ENCODE peak calls at places on chromosomes 2 and 18, in five cellular contexts. R, O, G, A and E are unnamed samples.

GRCh38 chr2:109453596-109453995 is 160.2 kb downstream of the SEPTIN10 start:
- DNase-seq in R (no peak), O (no peak), G (no peak), A (no peak), E (no peak)

GRCh38 chr2:231144896-231145295 is 20.1 kb upstream of the HTR2B start:
- DNase-seq in R (no peak), O (no peak), G (no peak), A (no peak), E (no peak)

GRCh38 chr2:34288016-34288415 is 688.9 kb upstream of the FAM98A start:
- DNase-seq in R (no peak), O (no peak), G (no peak), A (no peak), E (no peak)

GRCh38 chr2:239932881-239933735 is 92.0 kb downstream of the NDUFA10 start:
- DNase-seq in R (no peak), O (no peak), G (no peak), A (no peak), E (no peak)

GRCh38 chr18:23354625-23355024 is 98.5 kb upstream of the RIOK3 start:
- DNase-seq in R (peak), O (peak), G (peak), A (peak), E (no peak)

GRCh38 chr2:23901966-23902942 is 24.7 kb downstream of the ATAD2B start:
- DNase-seq in R (peak), O (no peak), G (no peak), A (peak), E (no peak)

GRCh38 chr2:226552571-226553285 is 246.9 kb downstream of the IRS1 start:
- DNase-seq in R (no peak), O (no peak), G (no peak), A (no peak), E (no peak)

GRCh38 chr2:68119504-68119903 is 38.2 kb upstream of the PNO1 start:
- DNase-seq in R (no peak), O (no peak), G (peak), A (no peak), E (no peak)

GRCh38 chr2:85428343-85428881 is 9.9 kb downstream of the SH2D6 start:
- DNase-seq in R (no peak), O (no peak), G (no peak), A (no peak), E (no peak)
- H2BK15ac ChIP-seq in R (no peak), O (no peak), G (no peak), A (no peak), E (no peak)

DNA sequence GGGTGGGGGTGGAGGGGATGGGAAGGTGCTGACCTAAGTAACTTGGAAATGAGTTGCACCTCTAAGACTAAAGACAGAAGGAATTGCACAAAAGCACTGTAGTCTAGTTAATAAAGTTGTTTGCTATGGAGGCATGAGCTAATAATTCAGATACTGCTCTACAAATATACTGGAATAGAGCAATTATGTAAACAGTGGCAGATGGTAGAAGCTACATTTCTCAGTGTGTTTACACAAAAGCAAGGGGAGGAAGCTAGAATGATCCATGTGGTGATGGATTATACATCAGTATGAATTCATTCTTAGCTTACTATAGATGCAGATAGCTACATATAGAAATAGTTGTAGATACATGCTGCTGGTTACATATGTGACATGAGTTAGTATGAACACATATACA is 27.6 kb upstream of the UBE2F start:
- DNase-seq in R (peak), O (no peak), G (no peak), A (peak), E (no peak)
- H2BK120ac ChIP-seq in R (peak), O (peak), G (no peak), A (no peak), E (no peak)

DNA sequence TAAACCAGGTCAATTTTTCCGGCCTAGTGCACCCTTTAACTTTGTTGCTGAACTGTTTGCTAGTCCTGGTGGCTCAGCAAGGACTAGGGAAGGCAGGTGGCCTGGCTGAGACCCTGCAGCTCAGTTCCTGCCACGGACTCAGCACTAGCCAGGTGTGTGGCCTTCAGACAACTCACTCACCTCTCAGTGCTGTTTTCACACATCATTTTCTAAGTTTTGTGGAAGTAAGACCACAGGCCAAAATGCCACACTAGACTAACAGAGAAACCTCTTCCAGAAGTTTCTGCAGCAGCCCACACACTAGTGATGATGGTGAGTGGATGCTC is 65.9 kb upstream of the SLC1A4 start:
- DNase-seq in R (no peak), O (no peak), G (no peak), A (no peak), E (no peak)
- H3K4me3 ChIP-seq in R (no peak), O (no peak), G (no peak), A (no peak), E (no peak)

GRCh38 chr2:121710470-121711170 is 26.1 kb downstream of the NIFK start:
- DNase-seq in R (no peak), O (no peak), G (no peak), A (no peak), E (no peak)
- H2BK15ac ChIP-seq in R (peak), O (no peak), G (no peak), A (no peak), E (no peak)

DNA sequence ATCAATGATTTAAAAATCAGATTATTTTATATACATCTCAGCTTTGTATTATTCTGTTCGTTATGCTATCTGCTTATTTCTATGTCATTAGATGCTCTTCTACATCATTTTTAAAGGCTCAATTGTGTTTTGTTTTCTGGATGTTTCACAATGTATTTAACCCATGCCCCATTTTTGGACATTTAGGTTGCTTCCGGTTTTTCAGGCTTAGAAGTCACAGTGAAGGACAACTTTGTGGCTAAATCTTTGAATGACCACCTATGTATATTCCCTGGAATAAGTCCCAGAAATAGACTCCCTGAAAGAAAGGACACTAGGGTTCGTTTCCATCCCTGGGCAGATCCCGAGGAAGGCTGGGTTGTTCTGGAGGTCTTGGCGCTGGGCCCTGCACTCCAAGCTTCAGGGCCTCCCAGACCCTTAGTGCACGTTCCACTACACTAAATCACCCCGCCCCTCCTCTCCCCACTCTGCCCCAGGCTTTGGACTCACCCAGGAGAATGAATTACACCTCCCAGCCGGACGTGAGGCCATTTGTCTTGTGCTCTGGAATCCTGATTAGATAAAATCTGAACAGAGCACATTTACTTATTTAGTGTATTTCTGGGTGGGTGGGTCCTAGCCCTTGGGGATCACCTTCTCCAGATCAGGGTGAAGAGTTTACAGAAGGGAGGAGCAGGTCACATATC is 188.2 kb downstream of the ZFP36L2 start:
- DNase-seq in R (peak), O (no peak), G (no peak), A (peak), E (no peak)
- H2BK120ac ChIP-seq in R (peak), O (no peak), G (no peak), A (peak), E (no peak)

GRCh38 chr18:48953096-48953706 is 2.4 kb upstream of the SMAD7 start:
- DNase-seq in R (no peak), O (no peak), G (no peak), A (no peak), E (no peak)
- H3K4me3 ChIP-seq in R (peak), O (peak), G (peak), A (no peak), E (peak)

GRCh38 chr2:27214936-27215335 is 2.2 kb upstream of the CAD start:
- DNase-seq in R (no peak), O (no peak), G (no peak), A (no peak), E (no peak)

GRCh38 chr2:27216416-27217137 is 592 bp upstream of the CAD start:
- DNase-seq in R (no peak), O (no peak), G (peak), A (no peak), E (no peak)

GRCh38 chr2:27218614-27219013 is 1.4 kb downstream of the CAD start:
- DNase-seq in R (no peak), O (no peak), G (no peak), A (no peak), E (no peak)

GRCh38 chr2:27220091-27220490 is 2.9 kb downstream of the CAD start:
- DNase-seq in R (no peak), O (no peak), G (no peak), A (no peak), E (no peak)

GRCh38 chr2:27217173-27218121 is at the start of gene CAD:
- DNase-seq in R (peak), O (peak), G (peak), A (peak), E (peak)
- H2BK15ac ChIP-seq in R (no peak), O (no peak), G (no peak), A (peak), E (no peak)

DNA sequence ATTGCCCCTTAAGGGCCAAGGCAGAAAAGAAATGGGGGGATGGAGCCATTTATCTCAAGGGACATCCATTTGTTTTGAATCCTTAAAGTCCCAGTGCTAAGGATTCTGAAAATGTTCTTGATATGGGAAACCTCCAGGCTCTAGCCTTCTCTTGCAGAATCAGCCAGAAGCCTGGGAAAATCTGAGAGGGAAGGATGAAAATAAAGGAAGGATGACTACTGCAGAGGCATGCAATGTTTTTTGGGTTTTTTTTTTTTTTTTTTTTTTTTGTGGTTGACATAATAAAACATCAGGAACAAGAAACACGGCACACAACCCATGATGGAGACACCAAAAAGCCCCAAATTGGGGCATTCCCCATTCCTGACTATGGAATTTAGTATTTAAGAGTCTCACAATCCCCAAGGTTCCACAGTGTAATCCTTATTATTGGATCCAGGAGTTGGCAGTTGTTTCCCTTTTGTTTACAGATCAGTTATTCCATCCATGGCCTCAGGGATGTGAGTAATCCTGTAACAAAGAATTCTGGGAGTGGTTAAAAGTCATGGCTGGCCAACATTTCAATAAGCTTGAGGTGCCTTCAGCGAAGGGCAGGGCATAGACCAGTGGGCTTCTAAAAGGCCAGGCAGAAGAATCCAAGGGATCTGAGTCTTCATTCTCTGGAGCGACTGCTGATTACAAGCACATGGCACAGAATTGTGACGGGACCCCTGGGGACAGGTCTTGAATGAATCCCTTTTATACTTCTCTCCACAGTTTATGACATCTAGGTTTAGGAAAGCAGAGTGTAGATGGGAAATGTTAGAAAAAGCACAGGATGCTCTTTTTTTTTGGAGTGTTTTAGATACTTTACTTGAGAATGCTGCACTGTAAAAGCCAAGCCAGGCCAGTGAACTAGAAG is 337.6 kb downstream of the GULP1 start:
- DNase-seq in R (peak), O (no peak), G (peak), A (peak), E (no peak)
- H2BK120ac ChIP-seq in R (peak), O (no peak), G (no peak), A (no peak), E (no peak)

DNA sequence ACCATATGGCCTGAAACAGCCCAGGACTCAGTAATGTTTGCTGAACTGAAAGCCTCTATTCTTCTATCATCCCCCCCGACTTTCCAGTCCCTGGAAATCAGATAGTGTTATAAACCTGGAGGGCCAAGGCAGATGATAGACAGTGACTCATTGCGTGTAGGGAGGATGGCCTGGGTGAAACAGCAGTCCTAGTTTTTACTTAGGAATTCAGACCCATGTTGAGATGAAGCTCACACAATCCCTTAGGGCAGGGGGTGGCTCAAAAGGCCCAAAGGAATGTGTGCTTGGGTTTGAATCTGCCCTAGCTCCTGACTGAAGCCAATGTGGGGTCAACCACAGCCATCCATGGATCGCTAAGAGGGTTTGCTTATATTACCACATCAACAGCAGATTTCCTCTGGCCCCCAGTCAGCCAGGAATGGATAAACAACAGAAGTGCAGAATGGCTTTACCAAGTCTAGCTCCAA is 43.9 kb upstream of the STPG4 start:
- DNase-seq in R (peak), O (peak), G (peak), A (peak), E (no peak)
- H3K4me3 ChIP-seq in R (no peak), O (no peak), G (no peak), A (no peak), E (no peak)